ENCODE peak calls at places on chromosomes 3 and 15, in eight cellular contexts. Z is GM23338; M is heart right ventricle; X is CD4-positive, CD25-positive, alpha-beta regulatory T cell; T is left ventricle myocardium inferior; V is uterus; S is thoracic aorta; Q is tibial artery. K is an unnamed sample.

GRCh38 chr15:89247441-89247840 is 3.7 kb downstream of the FANCI start:
- DNase-seq in Z (no peak), M (no peak), X (no peak), T (no peak), V (no peak), S (no peak), Q (no peak), K (no peak)

GRCh38 chr15:77493324-77493907 is 72.7 kb downstream of the HMG20A start:
- DNase-seq in Z (no peak), M (no peak), X (no peak), T (no peak), V (no peak), S (no peak), Q (no peak), K (no peak)

GRCh38 chr3:169658311-169658931 is 5.1 kb downstream of the MECOM start:
- DNase-seq in Z (peak; percentile 57), M (peak; percentile 23), X (no peak), T (no peak), V (no peak), S (peak; percentile 27), Q (no peak), K (no peak)

GRCh38 chr15:55277116-55277564 is 12.5 kb downstream of the RAB27A start:
- DNase-seq in Z (no peak), M (no peak), X (peak; percentile 48), T (no peak), V (no peak), S (no peak), Q (no peak), K (no peak)

GRCh38 chr3:111895079-111895478 is 36.0 kb downstream of the PHLDB2 start:
- DNase-seq in Z (peak; percentile 59), M (no peak), X (no peak), T (no peak), V (no peak), S (no peak), Q (no peak), K (no peak)

GRCh38 chr3:139935866-139936817 is 1.2 kb downstream of the CLSTN2 start:
- DNase-seq in Z (peak; percentile 71), M (peak; percentile 42), X (no peak), T (peak; percentile 32), V (peak; percentile 37), S (no peak), Q (no peak), K (no peak)

GRCh38 chr15:93664180-93664951 is 567.0 kb upstream of the MCTP2 start:
- DNase-seq in Z (peak; percentile 55), M (no peak), X (no peak), T (no peak), V (no peak), S (no peak), Q (no peak), K (no peak)

GRCh38 chr15:38994310-38994709 is 429.7 kb upstream of the RASGRP1 start:
- DNase-seq in Z (no peak), M (no peak), X (no peak), T (no peak), V (no peak), S (no peak), Q (no peak), K (no peak)

GRCh38 chr15:29452881-29453731 is 183.5 kb upstream of the NSMCE3 start:
- DNase-seq in Z (peak; percentile 25), M (no peak), X (no peak), T (no peak), V (no peak), S (no peak), Q (no peak), K (no peak)

GRCh38 chr3:152298393-152299242 is 29.9 kb downstream of the MBNL1 start:
- DNase-seq in Z (no peak), M (peak; percentile 31), X (peak; percentile 50), T (peak; percentile 48), V (peak; percentile 81), S (no peak), Q (no peak), K (no peak)

GRCh38 chr15:36632196-36632595 is 52.8 kb downstream of the CDIN1 start:
- DNase-seq in Z (no peak), M (no peak), X (no peak), T (no peak), V (no peak), S (no peak), Q (no peak), K (no peak)

GRCh38 chr3:137103739-137104138 is 146.0 kb downstream of the IL20RB start:
- DNase-seq in Z (no peak), M (no peak), X (no peak), T (no peak), V (no peak), S (no peak), Q (no peak), K (no peak)

GRCh38 chr15:68154923-68155559 is 50.1 kb downstream of the CALML4 start:
- DNase-seq in Z (peak; percentile 83), M (no peak), X (no peak), T (no peak), V (peak; percentile 51), S (no peak), Q (no peak), K (no peak)

GRCh38 chr3:66371432-66371831 is 129.4 kb downstream of the LRIG1 start:
- DNase-seq in Z (no peak), M (no peak), X (no peak), T (no peak), V (no peak), S (no peak), Q (no peak), K (no peak)

GRCh38 chr3:149407898-149408297 is 30.4 kb upstream of the TM4SF1 start:
- DNase-seq in Z (no peak), M (no peak), X (no peak), T (no peak), V (no peak), S (no peak), Q (no peak), K (no peak)

GRCh38 chr3:77412591-77412990 is 372.7 kb downstream of the ROBO2 start:
- DNase-seq in Z (no peak), M (no peak), X (no peak), T (no peak), V (no peak), S (no peak), Q (no peak), K (no peak)

GRCh38 chr3:177357352-177358084 is 160.2 kb upstream of the TBL1XR1 start:
- DNase-seq in Z (peak; percentile 47), M (no peak), X (no peak), T (no peak), V (peak; percentile 67), S (no peak), Q (no peak), K (no peak)

GRCh38 chr15:61159901-61160300 is 69.2 kb downstream of the RORA start:
- DNase-seq in Z (no peak), M (no peak), X (no peak), T (no peak), V (no peak), S (no peak), Q (no peak), K (no peak)

GRCh38 chr15:73142802-73143762 is 90.8 kb downstream of the NEO1 start:
- DNase-seq in Z (no peak), M (no peak), X (no peak), T (no peak), V (no peak), S (no peak), Q (no peak), K (no peak)

GRCh38 chr3:43606274-43606673 is 15.5 kb downstream of the ANO10 start:
- DNase-seq in Z (no peak), M (no peak), X (no peak), T (no peak), V (no peak), S (no peak), Q (no peak), K (no peak)

DNA sequence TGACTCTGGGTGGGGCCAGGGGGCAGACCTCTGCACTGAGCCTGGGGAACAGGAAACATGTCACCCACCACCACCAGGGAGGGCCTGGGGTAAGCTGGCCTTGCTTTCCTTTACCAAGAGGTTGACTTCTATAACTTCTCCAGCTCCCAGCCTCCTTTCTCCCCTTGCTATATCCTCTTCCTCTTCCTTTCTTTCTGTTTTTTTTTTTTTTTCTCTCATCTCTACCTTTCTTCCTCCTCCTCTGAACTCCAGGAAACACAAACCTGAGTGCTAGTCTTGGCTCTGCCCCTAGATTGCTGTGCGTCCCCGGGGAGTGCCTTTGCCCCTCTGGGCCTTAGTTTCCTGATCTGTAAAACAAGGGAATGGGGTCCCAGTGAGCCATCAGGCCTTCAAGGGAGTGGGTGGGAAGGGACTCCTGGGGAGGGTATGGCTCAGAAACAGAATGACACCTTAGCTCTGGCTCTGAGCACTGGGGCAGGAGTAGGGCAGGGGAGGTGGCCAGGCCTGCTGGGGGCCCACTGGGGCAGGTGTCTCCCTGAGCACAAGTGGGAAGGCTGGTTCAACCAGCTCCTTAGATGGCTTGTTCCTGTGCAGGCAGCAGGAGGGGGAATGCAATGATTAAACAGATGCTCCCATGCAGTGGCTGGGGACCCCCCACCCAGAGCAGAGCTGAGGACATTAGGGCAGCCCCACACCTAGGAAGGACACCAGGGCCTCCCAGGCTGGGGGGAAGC is 4.3 kb downstream of the SNX33 start:
- DNase-seq in Z (no peak), M (no peak), X (no peak), T (no peak), V (no peak), S (no peak), Q (no peak), K (no peak)
- H3K27ac ChIP-seq in Z (peak overlapping the region; percentile 59), M (peak overlapping the region; percentile 76), X (no peak overlapping the region), T (peak overlapping the region; percentile 98), V (peak overlapping the region; percentile 73), S (peak overlapping the region; percentile 92), Q (peak overlapping the region; percentile 93), K (peak overlapping the region; percentile 43)

DNA sequence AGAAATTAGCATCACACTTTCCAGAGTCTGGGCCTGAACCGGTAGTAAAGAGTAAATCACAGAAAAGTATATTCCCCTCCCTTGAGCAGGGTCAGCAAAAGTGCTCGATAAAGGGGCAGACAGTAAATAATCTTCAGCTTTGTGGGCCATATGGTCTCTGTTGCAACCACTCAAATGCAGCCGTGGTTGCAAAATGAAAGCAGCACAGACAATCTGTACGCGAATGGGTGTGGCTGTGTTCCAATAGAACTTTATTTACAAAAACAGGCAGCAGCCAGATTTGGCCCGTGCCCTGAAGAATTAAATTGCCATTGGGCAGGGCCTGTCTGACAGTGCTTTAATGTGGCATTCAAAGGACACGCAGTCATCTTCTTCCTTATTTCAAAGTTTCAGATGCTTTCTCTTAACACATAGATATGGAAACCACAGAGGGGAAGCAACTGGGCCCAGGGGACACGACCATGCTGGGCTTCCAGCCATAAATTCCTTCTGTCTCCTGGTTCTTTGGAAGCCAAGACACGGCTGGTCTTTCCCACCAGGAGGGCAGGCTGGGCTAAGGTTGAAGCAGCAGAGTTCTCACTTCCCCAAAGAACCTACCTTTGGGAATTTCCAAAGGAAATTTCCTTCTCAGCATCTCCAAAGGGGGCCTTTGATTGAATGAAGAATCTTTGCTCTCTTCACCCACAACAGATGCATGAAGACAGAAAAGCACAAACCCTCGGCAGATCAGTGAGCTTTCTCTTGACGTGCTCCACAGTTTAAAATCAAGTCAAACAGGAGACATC is 489.8 kb upstream of the PROK2 start:
- DNase-seq in Z (no peak), M (no peak), X (no peak), T (peak; percentile 46), V (peak; percentile 73), S (no peak), Q (peak; percentile 73), K (no peak)
- H3K27ac ChIP-seq in Z (no peak overlapping the region), M (peak overlapping the region; percentile 18), X (no peak overlapping the region), T (peak overlapping the region; percentile 67), V (peak overlapping the region; percentile 79), S (no peak overlapping the region), Q (no peak overlapping the region), K (peak overlapping the region; percentile 16)

GRCh38 chr15:83046558-83047127 is 20.4 kb downstream of the BTBD1 start:
- DNase-seq in Z (no peak), M (no peak), X (no peak), T (no peak), V (no peak), S (no peak), Q (no peak), K (no peak)
- H3K27ac ChIP-seq in Z (no peak overlapping the region), M (no peak overlapping the region), X (no peak overlapping the region), T (no peak overlapping the region), V (no peak overlapping the region), S (peak overlapping the region; percentile 30), Q (peak overlapping the region; percentile 37), K (no peak overlapping the region)

GRCh38 chr3:193870376-193871092 is 265.4 kb upstream of the HES1 start:
- DNase-seq in Z (peak; percentile 20), M (no peak), X (no peak), T (no peak), V (no peak), S (no peak), Q (no peak), K (peak; percentile 69)
- H3K27ac ChIP-seq in Z (no peak overlapping the region), M (no peak overlapping the region), X (no peak overlapping the region), T (no peak overlapping the region), V (no peak overlapping the region), S (no peak overlapping the region), Q (no peak overlapping the region), K (peak overlapping the region; percentile 61)